ENCODE peak calls at places on chromosome 10, in five cellular contexts. One of them, this sample, is unnamed.
A peak's percentile ranks its signal among the peaks of the same experiment; 100 is the strongest.

GRCh38 chr10:116848032-116848911 is 1.0 kb upstream of the ENO4 start:
- DNase-seq in ovary: no peak
- DNase-seq in fibroblast of lung: no peak
- DNase-seq in CD4-positive, CD25-positive, alpha-beta regulatory T cell: peak; percentile 26
- DNase-seq in heart left ventricle: no peak
- DNase-seq in this sample: no peak

GRCh38 chr10:16570731-16571130 is 49.1 kb upstream of the C1QL3 start:
- DNase-seq in ovary: no peak
- DNase-seq in fibroblast of lung: no peak
- DNase-seq in CD4-positive, CD25-positive, alpha-beta regulatory T cell: no peak
- DNase-seq in heart left ventricle: no peak
- DNase-seq in this sample: no peak

GRCh38 chr10:71075759-71076472 is 136.5 kb upstream of the UNC5B start:
- DNase-seq in ovary: peak; percentile 8
- DNase-seq in fibroblast of lung: no peak
- DNase-seq in CD4-positive, CD25-positive, alpha-beta regulatory T cell: no peak
- DNase-seq in heart left ventricle: no peak
- DNase-seq in this sample: no peak

GRCh38 chr10:3554121-3554522 is 230.9 kb downstream of the KLF6 start:
- DNase-seq in ovary: no peak
- DNase-seq in fibroblast of lung: no peak
- DNase-seq in CD4-positive, CD25-positive, alpha-beta regulatory T cell: no peak
- DNase-seq in heart left ventricle: no peak
- DNase-seq in this sample: no peak

GRCh38 chr10:44888861-44889260 is 22.3 kb upstream of the TMEM72 start:
- DNase-seq in ovary: no peak
- DNase-seq in fibroblast of lung: no peak
- DNase-seq in CD4-positive, CD25-positive, alpha-beta regulatory T cell: no peak
- DNase-seq in heart left ventricle: no peak
- DNase-seq in this sample: no peak

GRCh38 chr10:26556756-26557640 is 118.9 kb downstream of the APBB1IP start:
- DNase-seq in ovary: no peak
- DNase-seq in fibroblast of lung: peak; percentile 25
- DNase-seq in CD4-positive, CD25-positive, alpha-beta regulatory T cell: peak; percentile 55
- DNase-seq in heart left ventricle: no peak
- DNase-seq in this sample: no peak

GRCh38 chr10:132176647-132177046 is 10.1 kb upstream of the DPYSL4 start:
- DNase-seq in ovary: no peak
- DNase-seq in fibroblast of lung: no peak
- DNase-seq in CD4-positive, CD25-positive, alpha-beta regulatory T cell: no peak
- DNase-seq in heart left ventricle: no peak
- DNase-seq in this sample: no peak

GRCh38 chr10:62171791-62172190 is 96.9 kb downstream of the RTKN2 start:
- DNase-seq in ovary: no peak
- DNase-seq in fibroblast of lung: peak; percentile 33
- DNase-seq in CD4-positive, CD25-positive, alpha-beta regulatory T cell: no peak
- DNase-seq in heart left ventricle: no peak
- DNase-seq in this sample: no peak

GRCh38 chr10:101241840-101242707 is 12.8 kb upstream of the LBX1 start:
- DNase-seq in ovary: no peak
- DNase-seq in fibroblast of lung: peak; percentile 68
- DNase-seq in CD4-positive, CD25-positive, alpha-beta regulatory T cell: no peak
- DNase-seq in heart left ventricle: no peak
- DNase-seq in this sample: no peak

GRCh38 chr10:33484787-33485186 is 150.3 kb upstream of the NRP1 start:
- DNase-seq in ovary: peak; percentile 39
- DNase-seq in fibroblast of lung: peak; percentile 82
- DNase-seq in CD4-positive, CD25-positive, alpha-beta regulatory T cell: no peak
- DNase-seq in heart left ventricle: no peak
- DNase-seq in this sample: no peak

DNA sequence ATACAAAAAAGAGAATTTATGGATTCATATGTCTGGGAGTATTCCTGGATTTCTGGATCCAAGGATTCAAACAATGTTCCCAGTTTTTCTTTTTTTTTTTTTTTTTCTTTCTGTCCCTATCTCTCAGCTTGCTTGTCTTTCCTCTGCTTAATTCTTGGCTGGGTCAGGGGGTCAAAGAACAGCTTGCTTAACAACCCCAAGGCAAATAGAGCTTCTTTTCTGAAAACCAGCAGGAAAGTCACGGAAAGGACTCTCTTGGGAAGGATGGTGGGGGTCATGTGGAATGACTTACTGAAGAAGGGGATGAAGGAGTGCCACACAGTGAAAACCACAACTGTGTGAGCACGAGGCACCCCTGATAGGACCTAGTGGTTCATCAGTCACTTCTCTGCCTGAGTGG is 36.1 kb downstream of the GRK5 start:
- DNase-seq in ovary: no peak
- DNase-seq in fibroblast of lung: no peak
- DNase-seq in CD4-positive, CD25-positive, alpha-beta regulatory T cell: no peak
- DNase-seq in heart left ventricle: no peak
- DNase-seq in this sample: no peak
- H3K4me1 ChIP-seq in ovary: peaks cover 20% of the 10 kb centered on the region
- H3K4me1 ChIP-seq in fibroblast of lung: peaks cover 15% of the 10 kb centered on the region
- H3K4me1 ChIP-seq in CD4-positive, CD25-positive, alpha-beta regulatory T cell: peaks cover 5% of the 10 kb centered on the region
- H3K4me1 ChIP-seq in heart left ventricle: peaks cover 42% of the 10 kb centered on the region
- H3K4me1 ChIP-seq in this sample: no peaks in the 10 kb centered on the region

DNA sequence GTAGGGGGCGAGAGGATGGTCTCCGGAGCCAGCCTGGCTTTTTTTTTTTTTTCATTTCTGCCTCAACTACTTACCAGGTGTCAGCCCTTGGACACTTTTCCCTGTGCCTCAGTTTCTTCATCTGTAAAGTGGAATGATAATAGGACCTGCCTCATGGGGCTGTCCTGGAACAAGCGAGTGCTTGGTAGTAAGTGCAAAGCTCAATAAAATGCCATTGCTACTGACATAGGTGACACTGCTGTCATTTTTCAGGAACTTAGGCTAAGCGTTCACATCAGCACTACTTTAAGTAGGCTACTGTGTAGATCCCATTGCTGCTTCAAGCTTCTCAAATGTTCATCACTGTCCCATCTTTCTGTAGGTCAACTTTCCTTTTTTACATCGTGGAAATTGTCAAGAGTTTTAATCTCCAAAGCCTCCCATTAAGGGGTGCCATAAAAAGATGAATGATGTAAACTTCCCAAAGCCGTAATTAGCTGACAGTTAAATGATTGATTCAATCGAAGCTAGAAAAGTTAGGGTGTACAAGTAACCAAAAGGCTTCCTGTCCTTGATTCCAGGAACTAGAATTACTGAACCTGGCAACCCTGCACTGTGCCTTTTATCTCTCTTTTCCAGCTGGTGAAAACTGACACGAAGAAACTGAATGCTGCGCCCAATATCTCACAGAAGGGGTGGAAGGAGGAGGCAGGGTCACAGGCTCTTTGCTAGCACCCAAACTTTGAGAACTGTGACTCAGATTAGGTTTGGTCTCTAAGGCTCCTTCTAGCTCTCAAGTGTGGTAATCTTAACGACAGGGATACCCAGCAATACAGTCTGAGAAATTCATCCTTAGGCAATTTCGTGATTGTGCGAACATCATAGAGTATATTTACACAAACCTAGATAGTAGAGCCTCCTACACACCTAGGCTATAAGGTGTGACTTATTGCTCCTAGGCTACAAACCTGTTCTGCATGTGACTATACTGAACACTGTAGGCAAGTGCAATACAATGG is 853 bp upstream of the USP6NL start:
- DNase-seq in ovary: no peak
- DNase-seq in fibroblast of lung: peak; percentile 21
- DNase-seq in CD4-positive, CD25-positive, alpha-beta regulatory T cell: no peak
- DNase-seq in heart left ventricle: no peak
- DNase-seq in this sample: no peak
- H3K27ac ChIP-seq in ovary: peak overlapping the region; percentile 93
- H3K27ac ChIP-seq in fibroblast of lung: no peak overlapping the region
- H3K27ac ChIP-seq in CD4-positive, CD25-positive, alpha-beta regulatory T cell: peak overlapping the region; percentile 29
- H3K27ac ChIP-seq in heart left ventricle: peak overlapping the region; percentile 91
- H3K27ac ChIP-seq in this sample: no peak overlapping the region

GRCh38 chr10:104122273-104123107 is 519 bp downstream of the SFR1 start:
- DNase-seq in ovary: no peak
- DNase-seq in fibroblast of lung: peak; percentile 20
- DNase-seq in CD4-positive, CD25-positive, alpha-beta regulatory T cell: no peak
- DNase-seq in heart left ventricle: no peak
- DNase-seq in this sample: no peak

GRCh38 chr10:104121485-104122272 is at the start of gene SFR1:
- DNase-seq in ovary: peak; percentile 99
- DNase-seq in fibroblast of lung: peak; percentile 98
- DNase-seq in CD4-positive, CD25-positive, alpha-beta regulatory T cell: peak; percentile 99
- DNase-seq in heart left ventricle: peak; percentile 99
- DNase-seq in this sample: peak; percentile 99

GRCh38 chr10:104120903-104121484 is 977 bp upstream of the SFR1 start:
- DNase-seq in ovary: peak; percentile 98
- DNase-seq in fibroblast of lung: peak; percentile 97
- DNase-seq in CD4-positive, CD25-positive, alpha-beta regulatory T cell: peak; percentile 72
- DNase-seq in heart left ventricle: peak; percentile 90
- DNase-seq in this sample: peak; percentile 91

GRCh38 chr10:104120061-104120460 is 1.9 kb upstream of the SFR1 start:
- DNase-seq in ovary: no peak
- DNase-seq in fibroblast of lung: peak; percentile 1
- DNase-seq in CD4-positive, CD25-positive, alpha-beta regulatory T cell: no peak
- DNase-seq in heart left ventricle: no peak
- DNase-seq in this sample: no peak

DNA sequence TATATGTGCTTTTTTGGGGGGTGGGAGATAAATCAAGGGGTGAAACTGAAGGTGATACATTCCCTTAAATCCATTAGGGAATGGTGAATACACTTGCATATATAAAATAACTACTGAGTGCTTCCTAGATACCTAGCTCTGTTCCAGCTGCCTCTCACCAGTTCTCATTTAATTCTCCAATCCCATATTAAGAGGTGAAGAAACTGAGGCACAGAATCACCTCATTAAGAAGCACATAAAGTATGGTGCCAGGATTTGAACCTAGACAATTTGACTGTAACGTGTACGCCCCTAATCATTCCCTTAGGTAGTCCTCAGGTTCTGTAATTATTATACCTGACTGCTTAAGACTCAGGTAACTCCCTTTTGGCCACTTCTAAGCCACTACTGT is 1.5 kb upstream of the SFR1 start:
- DNase-seq in ovary: no peak
- DNase-seq in fibroblast of lung: no peak
- DNase-seq in CD4-positive, CD25-positive, alpha-beta regulatory T cell: no peak
- DNase-seq in heart left ventricle: no peak
- DNase-seq in this sample: no peak
- H3K4me3 ChIP-seq in ovary: peak overlapping the region; percentile 80
- H3K4me3 ChIP-seq in fibroblast of lung: peak overlapping the region; percentile 86
- H3K4me3 ChIP-seq in CD4-positive, CD25-positive, alpha-beta regulatory T cell: peak overlapping the region; percentile 96
- H3K4me3 ChIP-seq in heart left ventricle: peak overlapping the region; percentile 79
- H3K4me3 ChIP-seq in this sample: peak overlapping the region; percentile 86

GRCh38 chr10:68302871-68303270 is 29.0 kb upstream of the HNRNPH3 start:
- DNase-seq in ovary: no peak
- DNase-seq in fibroblast of lung: no peak
- DNase-seq in CD4-positive, CD25-positive, alpha-beta regulatory T cell: no peak
- DNase-seq in heart left ventricle: no peak
- DNase-seq in this sample: no peak
- H3K4me1 ChIP-seq in ovary: no peaks in the 10 kb centered on the region
- H3K4me1 ChIP-seq in fibroblast of lung: no peaks in the 10 kb centered on the region
- H3K4me1 ChIP-seq in CD4-positive, CD25-positive, alpha-beta regulatory T cell: no peaks in the 10 kb centered on the region
- H3K4me1 ChIP-seq in heart left ventricle: peaks cover 5% of the 10 kb centered on the region
- H3K4me1 ChIP-seq in this sample: no peaks in the 10 kb centered on the region

GRCh38 chr10:74991435-74991834 is 120.0 kb upstream of the SAMD8 start:
- DNase-seq in ovary: no peak
- DNase-seq in fibroblast of lung: peak; percentile 20
- DNase-seq in CD4-positive, CD25-positive, alpha-beta regulatory T cell: peak; percentile 32
- DNase-seq in heart left ventricle: no peak
- DNase-seq in this sample: no peak
- H3K27ac ChIP-seq in ovary: no peak overlapping the region
- H3K27ac ChIP-seq in fibroblast of lung: no peak overlapping the region
- H3K27ac ChIP-seq in CD4-positive, CD25-positive, alpha-beta regulatory T cell: no peak overlapping the region
- H3K27ac ChIP-seq in heart left ventricle: no peak overlapping the region
- H3K27ac ChIP-seq in this sample: no peak overlapping the region

DNA sequence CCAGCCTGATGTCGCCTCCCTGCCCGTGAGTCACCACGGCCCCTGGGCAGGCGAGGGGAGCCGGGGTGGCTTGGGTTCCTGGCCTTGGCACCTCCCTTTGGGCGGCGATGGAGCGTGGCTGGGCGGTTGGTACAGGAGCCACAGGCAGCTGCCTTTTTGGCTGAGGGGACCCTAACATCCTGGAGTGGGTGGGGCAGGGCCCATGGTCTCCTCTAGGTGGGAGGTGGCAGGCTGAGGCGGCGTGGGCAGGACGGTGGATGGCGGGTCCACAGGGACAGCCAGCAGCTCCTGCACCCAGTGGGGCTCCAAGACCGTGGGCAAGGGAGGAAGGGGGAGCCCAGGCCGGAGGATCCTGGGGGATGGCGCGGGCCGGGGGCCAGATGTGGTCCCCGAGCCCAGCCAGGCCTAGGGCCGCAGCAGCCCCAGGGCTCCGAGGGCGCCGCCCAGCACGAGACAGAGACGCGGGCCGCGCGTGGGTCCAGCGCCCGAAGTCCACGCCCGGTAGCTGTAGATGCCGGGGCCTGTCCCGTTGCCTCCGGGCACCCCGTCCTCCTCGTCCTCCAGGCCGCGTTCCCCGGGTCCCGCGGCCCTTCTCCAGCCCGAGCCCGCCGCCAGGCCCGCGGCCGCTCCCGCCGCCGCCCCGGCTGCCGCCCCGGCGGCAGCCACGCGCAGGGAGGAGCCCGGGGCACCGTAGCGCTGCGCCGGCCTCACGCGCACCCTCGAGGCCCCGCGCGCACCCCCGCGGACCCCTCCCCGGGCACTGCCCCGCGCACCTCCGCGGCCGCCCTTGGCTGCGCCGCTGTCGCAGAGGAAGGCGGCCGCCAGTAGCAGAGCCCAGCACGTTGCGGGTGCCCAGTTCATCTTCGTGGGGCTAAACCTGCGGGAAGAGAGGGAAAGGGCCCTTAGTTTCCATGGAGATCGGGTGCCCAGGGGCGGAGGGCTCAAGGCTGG is 1.3 kb downstream of the SPRN start:
- DNase-seq in ovary: no peak
- DNase-seq in fibroblast of lung: no peak
- DNase-seq in CD4-positive, CD25-positive, alpha-beta regulatory T cell: no peak
- DNase-seq in heart left ventricle: no peak
- DNase-seq in this sample: no peak
- H3K4me3 ChIP-seq in ovary: no peak overlapping the region
- H3K4me3 ChIP-seq in fibroblast of lung: no peak overlapping the region
- H3K4me3 ChIP-seq in CD4-positive, CD25-positive, alpha-beta regulatory T cell: no peak overlapping the region
- H3K4me3 ChIP-seq in heart left ventricle: no peak overlapping the region
- H3K4me3 ChIP-seq in this sample: no peak overlapping the region

DNA sequence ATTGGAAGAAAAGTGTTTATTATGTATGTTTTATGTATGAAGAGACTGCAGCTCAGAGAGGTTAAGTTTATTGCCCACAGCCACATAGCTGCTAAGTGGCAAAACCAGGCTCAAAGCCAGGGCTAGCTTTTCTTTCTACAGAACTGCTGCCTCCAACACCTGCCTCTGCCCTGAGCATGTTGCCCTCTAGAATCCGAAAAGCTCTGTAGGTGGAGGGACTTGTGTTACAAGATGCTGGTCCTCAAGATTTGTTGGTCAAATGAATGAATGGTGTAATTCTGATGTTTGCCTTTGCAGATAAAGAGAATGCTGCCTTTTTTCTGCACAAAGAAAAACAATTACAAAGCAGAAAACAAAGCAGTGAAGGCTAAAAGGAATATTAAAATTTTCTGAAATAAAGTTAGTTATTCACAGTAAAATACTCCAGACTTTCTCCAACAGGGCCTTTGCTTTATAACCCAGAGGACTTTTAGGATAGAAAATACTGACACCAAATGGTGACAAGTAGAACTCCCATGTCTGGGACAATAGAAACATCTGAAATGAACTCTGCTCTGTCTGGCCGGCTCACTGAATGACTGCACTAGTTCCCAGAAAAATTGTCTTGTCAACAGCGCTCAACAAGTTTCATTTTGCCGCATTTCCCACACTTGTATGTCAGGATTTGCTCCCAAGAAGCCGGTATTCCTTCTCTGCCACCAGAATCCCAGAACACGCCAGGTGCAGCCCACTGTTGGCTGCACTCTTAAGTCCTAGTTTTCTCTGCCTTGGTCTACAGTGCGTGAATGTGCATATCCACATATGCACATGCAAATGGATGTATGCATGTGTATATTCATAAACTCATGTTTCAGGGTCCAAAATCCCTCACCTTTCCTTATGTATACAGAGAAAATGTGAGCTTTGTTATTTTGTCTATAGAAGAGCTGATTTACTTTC is 11.0 kb upstream of the DNTT start:
- DNase-seq in ovary: no peak
- DNase-seq in fibroblast of lung: peak; percentile 59
- DNase-seq in CD4-positive, CD25-positive, alpha-beta regulatory T cell: peak; percentile 22
- DNase-seq in heart left ventricle: no peak
- DNase-seq in this sample: no peak
- H3K4me1 ChIP-seq in ovary: no peaks in the 10 kb centered on the region
- H3K4me1 ChIP-seq in fibroblast of lung: no peaks in the 10 kb centered on the region
- H3K4me1 ChIP-seq in CD4-positive, CD25-positive, alpha-beta regulatory T cell: no peaks in the 10 kb centered on the region
- H3K4me1 ChIP-seq in heart left ventricle: no peaks in the 10 kb centered on the region
- H3K4me1 ChIP-seq in this sample: no peaks in the 10 kb centered on the region

This sample was measured in effector memory CD4-positive, alpha-beta T cell.